ENCODE peak calls at places on chromosomes 2 and 18, in nine cellular contexts. One of them, this sample, is unnamed.

GRCh38 chr2:65436825-65437221 is 4.4 kb upstream of the SPRED2 start:
- DNase-seq in cardiac fibroblast: no peak
- DNase-seq in K562: peak
- DNase-seq in fibroblast of mammary gland: no peak
- DNase-seq in stomach: no peak
- DNase-seq in PC-3: no peak
- DNase-seq in tibial artery: no peak
- DNase-seq in progenitor cell of endocrine pancreas: no peak
- DNase-seq in IMR-90: no peak
- DNase-seq in this sample: peak

GRCh38 chr2:181459646-181460045 is 2.5 kb downstream of the ITGA4 start:
- DNase-seq in IMR-90: peak
- DNase-seq in stomach: no peak
- DNase-seq in fibroblast of mammary gland: no peak
- DNase-seq in PC-3: no peak
- DNase-seq in tibial artery: no peak
- DNase-seq in progenitor cell of endocrine pancreas: no peak
- DNase-seq in K562: no peak
- DNase-seq in cardiac fibroblast: peak
- DNase-seq in this sample: no peak

GRCh38 chr2:145765889-145766288 is 1246.0 kb upstream of the ZEB2 start:
- DNase-seq in progenitor cell of endocrine pancreas: no peak
- DNase-seq in tibial artery: no peak
- DNase-seq in PC-3: no peak
- DNase-seq in K562: no peak
- DNase-seq in stomach: no peak
- DNase-seq in cardiac fibroblast: no peak
- DNase-seq in IMR-90: no peak
- DNase-seq in fibroblast of mammary gland: no peak
- DNase-seq in this sample: no peak

GRCh38 chr2:202577250-202578183 is 57.3 kb upstream of the FAM117B start:
- DNase-seq in PC-3: no peak
- DNase-seq in K562: no peak
- DNase-seq in tibial artery: no peak
- DNase-seq in fibroblast of mammary gland: no peak
- DNase-seq in stomach: no peak
- DNase-seq in cardiac fibroblast: no peak
- DNase-seq in progenitor cell of endocrine pancreas: no peak
- DNase-seq in IMR-90: no peak
- DNase-seq in this sample: no peak

GRCh38 chr18:58657081-58657480 is 14.2 kb upstream of the MALT1 start:
- DNase-seq in progenitor cell of endocrine pancreas: no peak
- DNase-seq in stomach: no peak
- DNase-seq in IMR-90: no peak
- DNase-seq in PC-3: no peak
- DNase-seq in fibroblast of mammary gland: no peak
- DNase-seq in cardiac fibroblast: no peak
- DNase-seq in tibial artery: no peak
- DNase-seq in K562: no peak
- DNase-seq in this sample: no peak

GRCh38 chr18:2572144-2572682 is 856 bp downstream of the NDC80 start:
- DNase-seq in progenitor cell of endocrine pancreas: no peak
- DNase-seq in stomach: no peak
- DNase-seq in cardiac fibroblast: no peak
- DNase-seq in IMR-90: no peak
- DNase-seq in PC-3: peak
- DNase-seq in K562: no peak
- DNase-seq in fibroblast of mammary gland: peak
- DNase-seq in tibial artery: no peak
- DNase-seq in this sample: no peak

GRCh38 chr2:103788346-103788745 is 1026.5 kb downstream of the TMEM182 start:
- DNase-seq in stomach: no peak
- DNase-seq in fibroblast of mammary gland: no peak
- DNase-seq in tibial artery: no peak
- DNase-seq in progenitor cell of endocrine pancreas: no peak
- DNase-seq in cardiac fibroblast: no peak
- DNase-seq in K562: no peak
- DNase-seq in IMR-90: no peak
- DNase-seq in PC-3: no peak
- DNase-seq in this sample: no peak

GRCh38 chr2:120722603-120723421 is 12.9 kb upstream of the GLI2 start:
- DNase-seq in fibroblast of mammary gland: peak
- DNase-seq in stomach: peak
- DNase-seq in K562: no peak
- DNase-seq in progenitor cell of endocrine pancreas: no peak
- DNase-seq in cardiac fibroblast: peak
- DNase-seq in PC-3: peak
- DNase-seq in tibial artery: peak
- DNase-seq in IMR-90: peak
- DNase-seq in this sample: no peak

GRCh38 chr18:43559507-43559906 is 282.2 kb upstream of the SYT4 start:
- DNase-seq in cardiac fibroblast: no peak
- DNase-seq in progenitor cell of endocrine pancreas: no peak
- DNase-seq in PC-3: no peak
- DNase-seq in stomach: no peak
- DNase-seq in tibial artery: no peak
- DNase-seq in IMR-90: no peak
- DNase-seq in K562: no peak
- DNase-seq in fibroblast of mammary gland: no peak
- DNase-seq in this sample: no peak

GRCh38 chr2:102103992-102104871 is 38.3 kb upstream of the IL1R1 start:
- DNase-seq in stomach: peak
- DNase-seq in IMR-90: peak
- DNase-seq in progenitor cell of endocrine pancreas: no peak
- DNase-seq in PC-3: no peak
- DNase-seq in tibial artery: peak
- DNase-seq in K562: no peak
- DNase-seq in cardiac fibroblast: peak
- DNase-seq in fibroblast of mammary gland: peak
- DNase-seq in this sample: peak

GRCh38 chr2:160269803-160270570 is 69.9 kb upstream of the ITGB6 start:
- DNase-seq in stomach: peak
- DNase-seq in cardiac fibroblast: peak
- DNase-seq in K562: peak
- DNase-seq in progenitor cell of endocrine pancreas: peak
- DNase-seq in IMR-90: peak
- DNase-seq in tibial artery: peak
- DNase-seq in PC-3: no peak
- DNase-seq in fibroblast of mammary gland: peak
- DNase-seq in this sample: peak

GRCh38 chr2:218964041-218964771 is 4.7 kb downstream of the CDK5R2 start:
- DNase-seq in fibroblast of mammary gland: peak
- DNase-seq in stomach: no peak
- DNase-seq in PC-3: peak
- DNase-seq in tibial artery: peak
- DNase-seq in IMR-90: peak
- DNase-seq in cardiac fibroblast: peak
- DNase-seq in K562: peak
- DNase-seq in progenitor cell of endocrine pancreas: no peak
- DNase-seq in this sample: no peak

GRCh38 chr2:127661949-127662510 is 13.3 kb downstream of the LIMS2 start:
- DNase-seq in PC-3: no peak
- DNase-seq in progenitor cell of endocrine pancreas: no peak
- DNase-seq in K562: no peak
- DNase-seq in tibial artery: peak
- DNase-seq in cardiac fibroblast: peak
- DNase-seq in stomach: no peak
- DNase-seq in fibroblast of mammary gland: peak
- DNase-seq in IMR-90: no peak
- DNase-seq in this sample: no peak

GRCh38 chr18:10242922-10243680 is 211.3 kb upstream of the APCDD1 start:
- DNase-seq in progenitor cell of endocrine pancreas: no peak
- DNase-seq in IMR-90: no peak
- DNase-seq in fibroblast of mammary gland: no peak
- DNase-seq in PC-3: peak
- DNase-seq in K562: peak
- DNase-seq in tibial artery: no peak
- DNase-seq in cardiac fibroblast: no peak
- DNase-seq in stomach: no peak
- DNase-seq in this sample: no peak

GRCh38 chr2:123840016-123840415 is 185.1 kb upstream of the CNTNAP5 start:
- DNase-seq in fibroblast of mammary gland: no peak
- DNase-seq in tibial artery: no peak
- DNase-seq in IMR-90: no peak
- DNase-seq in cardiac fibroblast: no peak
- DNase-seq in K562: no peak
- DNase-seq in PC-3: peak
- DNase-seq in progenitor cell of endocrine pancreas: no peak
- DNase-seq in stomach: no peak
- DNase-seq in this sample: no peak
- TF ChIP-seq CTCF in fibroblast of mammary gland: no peak
- TF ChIP-seq CTCF in tibial artery: no peak
- TF ChIP-seq CTCF in IMR-90: no peak
- TF ChIP-seq CTCF in cardiac fibroblast: no peak
- TF ChIP-seq CTCF in K562: no peak
- TF ChIP-seq CTCF in PC-3: peak
- TF ChIP-seq CTCF in progenitor cell of endocrine pancreas: no peak
- TF ChIP-seq CTCF in stomach: no peak
- TF ChIP-seq CTCF in this sample: no peak

DNA sequence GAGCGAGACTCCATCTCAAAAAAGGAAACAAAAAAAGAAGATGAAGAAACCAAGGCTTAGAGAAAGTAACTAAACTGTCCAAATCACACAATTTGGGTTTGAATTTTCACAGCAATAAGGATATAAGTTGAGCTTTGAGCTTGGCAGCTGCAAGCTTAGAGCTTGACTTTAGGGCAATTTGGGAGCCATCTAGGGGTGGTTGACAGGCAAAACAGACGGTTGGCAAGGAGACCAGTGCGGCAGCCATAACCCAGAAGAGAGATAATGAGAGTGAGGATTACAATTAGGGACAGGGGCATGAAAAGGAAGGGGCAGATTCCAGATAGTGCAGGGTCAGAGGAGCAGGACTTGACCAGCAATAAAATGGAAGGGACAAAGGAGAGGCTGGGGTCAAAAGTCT is 382.2 kb upstream of the HNRNPA3 start:
- DNase-seq in PC-3: peak
- DNase-seq in IMR-90: no peak
- DNase-seq in cardiac fibroblast: no peak
- DNase-seq in progenitor cell of endocrine pancreas: no peak
- DNase-seq in fibroblast of mammary gland: no peak
- DNase-seq in K562: no peak
- DNase-seq in stomach: no peak
- DNase-seq in tibial artery: no peak
- DNase-seq in this sample: peak
- TF ChIP-seq CTCF in PC-3: peak
- TF ChIP-seq CTCF in IMR-90: no peak
- TF ChIP-seq CTCF in cardiac fibroblast: no peak
- TF ChIP-seq CTCF in progenitor cell of endocrine pancreas: no peak
- TF ChIP-seq CTCF in fibroblast of mammary gland: peak
- TF ChIP-seq CTCF in K562: peak
- TF ChIP-seq CTCF in stomach: no peak
- TF ChIP-seq CTCF in tibial artery: no peak
- TF ChIP-seq CTCF in this sample: no peak

DNA sequence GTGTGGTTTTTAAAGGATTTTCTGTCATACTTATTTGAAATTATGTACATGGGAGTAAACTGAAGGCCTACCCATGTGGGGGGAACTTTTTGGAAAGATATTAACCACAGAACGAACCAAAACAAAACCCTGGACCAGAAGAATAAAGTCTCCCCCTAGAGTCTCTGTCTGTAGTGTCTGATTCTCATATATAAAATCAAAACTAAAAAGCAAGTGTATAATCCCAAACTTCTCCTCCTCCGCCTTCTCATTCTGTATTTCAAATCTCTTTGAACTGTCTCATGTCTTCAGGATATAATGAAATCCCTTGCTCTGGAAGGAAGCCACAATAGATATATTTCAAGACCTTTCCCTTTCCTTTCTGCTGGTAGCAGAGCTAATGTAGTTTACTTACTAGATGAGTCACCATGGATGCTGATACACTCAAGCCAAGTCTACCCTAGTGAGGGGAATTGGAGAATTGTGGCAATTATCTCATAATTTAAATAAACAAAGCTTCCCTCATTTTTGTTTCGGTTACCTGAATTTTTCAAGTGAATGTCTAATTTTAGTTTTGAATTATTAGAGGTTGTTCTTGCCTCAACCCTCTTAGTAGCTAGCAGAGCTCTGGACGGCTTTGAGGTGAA is 33.5 kb upstream of the CCDC93 start:
- DNase-seq in fibroblast of mammary gland: peak
- DNase-seq in progenitor cell of endocrine pancreas: no peak
- DNase-seq in stomach: no peak
- DNase-seq in cardiac fibroblast: peak
- DNase-seq in K562: no peak
- DNase-seq in PC-3: peak
- DNase-seq in IMR-90: peak
- DNase-seq in tibial artery: no peak
- DNase-seq in this sample: no peak
- TF ChIP-seq CTCF in fibroblast of mammary gland: no peak
- TF ChIP-seq CTCF in progenitor cell of endocrine pancreas: no peak
- TF ChIP-seq CTCF in stomach: no peak
- TF ChIP-seq CTCF in cardiac fibroblast: no peak
- TF ChIP-seq CTCF in K562: no peak
- TF ChIP-seq CTCF in PC-3: no peak
- TF ChIP-seq CTCF in IMR-90: no peak
- TF ChIP-seq CTCF in tibial artery: no peak
- TF ChIP-seq CTCF in this sample: no peak

GRCh38 chr18:65429601-65430000 is 321.2 kb upstream of the CDH7 start:
- DNase-seq in cardiac fibroblast: no peak
- DNase-seq in K562: no peak
- DNase-seq in fibroblast of mammary gland: no peak
- DNase-seq in stomach: no peak
- DNase-seq in tibial artery: no peak
- DNase-seq in IMR-90: no peak
- DNase-seq in PC-3: no peak
- DNase-seq in progenitor cell of endocrine pancreas: no peak
- DNase-seq in this sample: no peak
- TF ChIP-seq CTCF in cardiac fibroblast: no peak
- TF ChIP-seq CTCF in K562: no peak
- TF ChIP-seq CTCF in fibroblast of mammary gland: no peak
- TF ChIP-seq CTCF in stomach: no peak
- TF ChIP-seq CTCF in tibial artery: no peak
- TF ChIP-seq CTCF in IMR-90: no peak
- TF ChIP-seq CTCF in PC-3: no peak
- TF ChIP-seq CTCF in progenitor cell of endocrine pancreas: no peak
- TF ChIP-seq CTCF in this sample: no peak

GRCh38 chr2:62054029-62054791 is 141.7 kb upstream of the B3GNT2 start:
- DNase-seq in stomach: no peak
- DNase-seq in fibroblast of mammary gland: no peak
- DNase-seq in PC-3: no peak
- DNase-seq in K562: no peak
- DNase-seq in progenitor cell of endocrine pancreas: no peak
- DNase-seq in IMR-90: no peak
- DNase-seq in tibial artery: no peak
- DNase-seq in cardiac fibroblast: no peak
- DNase-seq in this sample: no peak
- TF ChIP-seq CTCF in stomach: no peak
- TF ChIP-seq CTCF in fibroblast of mammary gland: no peak
- TF ChIP-seq CTCF in PC-3: no peak
- TF ChIP-seq CTCF in K562: no peak
- TF ChIP-seq CTCF in progenitor cell of endocrine pancreas: no peak
- TF ChIP-seq CTCF in IMR-90: no peak
- TF ChIP-seq CTCF in tibial artery: no peak
- TF ChIP-seq CTCF in cardiac fibroblast: no peak
- TF ChIP-seq CTCF in this sample: no peak